ENCODE peak calls at places on chromosomes 3 and 15, in eight cellular contexts. One of them, this sample, is unnamed.

GRCh38 chr3:42055291-42055690 is 35.9 kb upstream of the TRAK1 start:
- DNase-seq in ovary: no peak
- DNase-seq in astrocyte of the spinal cord: no peak
- DNase-seq in HL-60: no peak
- DNase-seq in upper lobe of right lung: no peak
- DNase-seq in HCT116: no peak
- DNase-seq in fibroblast of mammary gland: peak
- DNase-seq in endodermal cell: no peak
- DNase-seq in this sample: no peak

GRCh38 chr3:105368575-105369500 is 2.1 kb downstream of the ALCAM start:
- DNase-seq in ovary: peak
- DNase-seq in astrocyte of the spinal cord: peak
- DNase-seq in HL-60: peak
- DNase-seq in upper lobe of right lung: peak
- DNase-seq in HCT116: peak
- DNase-seq in fibroblast of mammary gland: peak
- DNase-seq in endodermal cell: peak
- DNase-seq in this sample: peak

GRCh38 chr3:182393151-182393550 is 400.2 kb upstream of the ATP11B start:
- DNase-seq in ovary: no peak
- DNase-seq in astrocyte of the spinal cord: no peak
- DNase-seq in HL-60: no peak
- DNase-seq in upper lobe of right lung: no peak
- DNase-seq in HCT116: no peak
- DNase-seq in fibroblast of mammary gland: no peak
- DNase-seq in endodermal cell: no peak
- DNase-seq in this sample: no peak

GRCh38 chr3:98596902-98597500 is 3.6 kb upstream of the CPOX start:
- DNase-seq in ovary: no peak
- DNase-seq in astrocyte of the spinal cord: peak
- DNase-seq in HL-60: no peak
- DNase-seq in upper lobe of right lung: no peak
- DNase-seq in HCT116: peak
- DNase-seq in fibroblast of mammary gland: peak
- DNase-seq in endodermal cell: no peak
- DNase-seq in this sample: no peak

GRCh38 chr3:66854752-66855151 is 143.4 kb upstream of the KBTBD8 start:
- DNase-seq in ovary: no peak
- DNase-seq in astrocyte of the spinal cord: no peak
- DNase-seq in HL-60: no peak
- DNase-seq in upper lobe of right lung: no peak
- DNase-seq in HCT116: no peak
- DNase-seq in fibroblast of mammary gland: no peak
- DNase-seq in endodermal cell: no peak
- DNase-seq in this sample: no peak

GRCh38 chr3:71398157-71398836 is 185.2 kb downstream of the FOXP1 start:
- DNase-seq in ovary: no peak
- DNase-seq in astrocyte of the spinal cord: no peak
- DNase-seq in HL-60: no peak
- DNase-seq in upper lobe of right lung: no peak
- DNase-seq in HCT116: no peak
- DNase-seq in fibroblast of mammary gland: no peak
- DNase-seq in endodermal cell: no peak
- DNase-seq in this sample: no peak

GRCh38 chr3:133081016-133081415 is 42.8 kb downstream of the TMEM108 start:
- DNase-seq in ovary: no peak
- DNase-seq in astrocyte of the spinal cord: no peak
- DNase-seq in HL-60: no peak
- DNase-seq in upper lobe of right lung: no peak
- DNase-seq in HCT116: no peak
- DNase-seq in fibroblast of mammary gland: no peak
- DNase-seq in endodermal cell: no peak
- DNase-seq in this sample: no peak

GRCh38 chr15:90362936-90363212 is 10.8 kb downstream of the ZNF774 start:
- DNase-seq in ovary: no peak
- DNase-seq in astrocyte of the spinal cord: peak
- DNase-seq in HL-60: no peak
- DNase-seq in upper lobe of right lung: no peak
- DNase-seq in HCT116: no peak
- DNase-seq in fibroblast of mammary gland: peak
- DNase-seq in endodermal cell: peak
- DNase-seq in this sample: no peak

GRCh38 chr3:38131621-38132369 is 5.1 kb downstream of the ACAA1 start:
- DNase-seq in ovary: no peak
- DNase-seq in astrocyte of the spinal cord: peak
- DNase-seq in HL-60: no peak
- DNase-seq in upper lobe of right lung: peak
- DNase-seq in HCT116: no peak
- DNase-seq in fibroblast of mammary gland: peak
- DNase-seq in endodermal cell: peak
- DNase-seq in this sample: no peak

GRCh38 chr3:113697192-113698090 is 999 bp upstream of the USF3 start:
- DNase-seq in ovary: peak
- DNase-seq in astrocyte of the spinal cord: no peak
- DNase-seq in HL-60: no peak
- DNase-seq in upper lobe of right lung: no peak
- DNase-seq in HCT116: no peak
- DNase-seq in fibroblast of mammary gland: no peak
- DNase-seq in endodermal cell: peak
- DNase-seq in this sample: no peak

GRCh38 chr3:181855825-181856224 is 144.1 kb downstream of the SOX2 start:
- DNase-seq in ovary: no peak
- DNase-seq in astrocyte of the spinal cord: no peak
- DNase-seq in HL-60: no peak
- DNase-seq in upper lobe of right lung: no peak
- DNase-seq in HCT116: no peak
- DNase-seq in fibroblast of mammary gland: no peak
- DNase-seq in endodermal cell: peak
- DNase-seq in this sample: no peak

GRCh38 chr3:70780790-70781189 is 468.4 kb upstream of the MDFIC2 start:
- DNase-seq in ovary: no peak
- DNase-seq in astrocyte of the spinal cord: no peak
- DNase-seq in HL-60: no peak
- DNase-seq in upper lobe of right lung: no peak
- DNase-seq in HCT116: no peak
- DNase-seq in fibroblast of mammary gland: no peak
- DNase-seq in endodermal cell: no peak
- DNase-seq in this sample: no peak

GRCh38 chr15:89858661-89859458 is 34.9 kb downstream of the AP3S2 start:
- DNase-seq in ovary: no peak
- DNase-seq in astrocyte of the spinal cord: no peak
- DNase-seq in HL-60: no peak
- DNase-seq in upper lobe of right lung: no peak
- DNase-seq in HCT116: no peak
- DNase-seq in fibroblast of mammary gland: no peak
- DNase-seq in endodermal cell: no peak
- DNase-seq in this sample: peak

GRCh38 chr3:56076746-56077145 is 391.5 kb downstream of the ERC2 start:
- DNase-seq in ovary: no peak
- DNase-seq in astrocyte of the spinal cord: no peak
- DNase-seq in HL-60: no peak
- DNase-seq in upper lobe of right lung: no peak
- DNase-seq in HCT116: no peak
- DNase-seq in fibroblast of mammary gland: no peak
- DNase-seq in endodermal cell: no peak
- DNase-seq in this sample: peak

GRCh38 chr15:75834011-75834410 is 9.2 kb upstream of the UBE2Q2 start:
- DNase-seq in ovary: no peak
- DNase-seq in astrocyte of the spinal cord: no peak
- DNase-seq in HL-60: no peak
- DNase-seq in upper lobe of right lung: no peak
- DNase-seq in HCT116: no peak
- DNase-seq in fibroblast of mammary gland: no peak
- DNase-seq in endodermal cell: no peak
- DNase-seq in this sample: no peak

GRCh38 chr3:99918720-99919119 is 101.1 kb downstream of the CMSS1 start:
- DNase-seq in ovary: no peak
- DNase-seq in astrocyte of the spinal cord: no peak
- DNase-seq in HL-60: no peak
- DNase-seq in upper lobe of right lung: no peak
- DNase-seq in HCT116: no peak
- DNase-seq in fibroblast of mammary gland: no peak
- DNase-seq in endodermal cell: no peak
- DNase-seq in this sample: no peak

GRCh38 chr3:115968871-115969270 is 345.6 kb downstream of the GAP43 start:
- DNase-seq in ovary: no peak
- DNase-seq in astrocyte of the spinal cord: no peak
- DNase-seq in HL-60: no peak
- DNase-seq in upper lobe of right lung: no peak
- DNase-seq in HCT116: no peak
- DNase-seq in fibroblast of mammary gland: no peak
- DNase-seq in endodermal cell: no peak
- DNase-seq in this sample: no peak

GRCh38 chr3:49703443-49703927 is 14.1 kb downstream of the RNF123 start:
- DNase-seq in ovary: peak
- DNase-seq in astrocyte of the spinal cord: peak
- DNase-seq in HL-60: no peak
- DNase-seq in upper lobe of right lung: no peak
- DNase-seq in HCT116: peak
- DNase-seq in fibroblast of mammary gland: peak
- DNase-seq in endodermal cell: peak
- DNase-seq in this sample: no peak

GRCh38 chr15:59180946-59181345 is 25.7 kb upstream of the LDHAL6B start:
- DNase-seq in ovary: no peak
- DNase-seq in astrocyte of the spinal cord: no peak
- DNase-seq in HL-60: no peak
- DNase-seq in upper lobe of right lung: peak
- DNase-seq in HCT116: no peak
- DNase-seq in fibroblast of mammary gland: no peak
- DNase-seq in endodermal cell: no peak
- DNase-seq in this sample: no peak

GRCh38 chr15:63979227-63979793 is 67.0 kb downstream of the DAPK2 start:
- DNase-seq in ovary: no peak
- DNase-seq in astrocyte of the spinal cord: no peak
- DNase-seq in HL-60: no peak
- DNase-seq in upper lobe of right lung: no peak
- DNase-seq in HCT116: no peak
- DNase-seq in fibroblast of mammary gland: no peak
- DNase-seq in endodermal cell: peak
- DNase-seq in this sample: no peak

GRCh38 chr3:22585504-22585903 is 617.6 kb upstream of the UBE2E2 start:
- DNase-seq in ovary: no peak
- DNase-seq in astrocyte of the spinal cord: peak
- DNase-seq in HL-60: no peak
- DNase-seq in upper lobe of right lung: no peak
- DNase-seq in HCT116: no peak
- DNase-seq in fibroblast of mammary gland: peak
- DNase-seq in endodermal cell: no peak
- DNase-seq in this sample: no peak

GRCh38 chr3:40718209-40718608 is 193.4 kb downstream of the ZNF621 start:
- DNase-seq in ovary: no peak
- DNase-seq in astrocyte of the spinal cord: no peak
- DNase-seq in HL-60: no peak
- DNase-seq in upper lobe of right lung: no peak
- DNase-seq in HCT116: no peak
- DNase-seq in fibroblast of mammary gland: no peak
- DNase-seq in endodermal cell: no peak
- DNase-seq in this sample: no peak

GRCh38 chr15:68234060-68234459 is 4.5 kb upstream of the CLN6 start:
- DNase-seq in ovary: no peak
- DNase-seq in astrocyte of the spinal cord: no peak
- DNase-seq in HL-60: no peak
- DNase-seq in upper lobe of right lung: no peak
- DNase-seq in HCT116: no peak
- DNase-seq in fibroblast of mammary gland: no peak
- DNase-seq in endodermal cell: peak
- DNase-seq in this sample: no peak

GRCh38 chr3:69541823-69542264 is 156.0 kb upstream of the FRMD4B start:
- DNase-seq in ovary: peak
- DNase-seq in astrocyte of the spinal cord: peak
- DNase-seq in HL-60: no peak
- DNase-seq in upper lobe of right lung: peak
- DNase-seq in HCT116: no peak
- DNase-seq in fibroblast of mammary gland: no peak
- DNase-seq in endodermal cell: peak
- DNase-seq in this sample: no peak

GRCh38 chr15:37038036-37038715 is 62.2 kb downstream of the MEIS2 start:
- DNase-seq in ovary: no peak
- DNase-seq in astrocyte of the spinal cord: no peak
- DNase-seq in HL-60: no peak
- DNase-seq in upper lobe of right lung: no peak
- DNase-seq in HCT116: no peak
- DNase-seq in fibroblast of mammary gland: no peak
- DNase-seq in endodermal cell: no peak
- DNase-seq in this sample: no peak

GRCh38 chr3:108437439-108437838 is 73.0 kb downstream of the MYH15 start:
- DNase-seq in ovary: no peak
- DNase-seq in astrocyte of the spinal cord: no peak
- DNase-seq in HL-60: no peak
- DNase-seq in upper lobe of right lung: no peak
- DNase-seq in HCT116: no peak
- DNase-seq in fibroblast of mammary gland: no peak
- DNase-seq in endodermal cell: no peak
- DNase-seq in this sample: peak

GRCh38 chr3:184585545-184585944 is 24.0 kb downstream of the EPHB3 start:
- DNase-seq in ovary: no peak
- DNase-seq in astrocyte of the spinal cord: no peak
- DNase-seq in HL-60: no peak
- DNase-seq in upper lobe of right lung: no peak
- DNase-seq in HCT116: no peak
- DNase-seq in fibroblast of mammary gland: no peak
- DNase-seq in endodermal cell: no peak
- DNase-seq in this sample: no peak

GRCh38 chr15:56245871-56246814 is 2.5 kb upstream of the RFX7 start:
- DNase-seq in ovary: peak
- DNase-seq in astrocyte of the spinal cord: peak
- DNase-seq in HL-60: peak
- DNase-seq in upper lobe of right lung: peak
- DNase-seq in HCT116: peak
- DNase-seq in fibroblast of mammary gland: peak
- DNase-seq in endodermal cell: peak
- DNase-seq in this sample: peak
- H3K4me3 ChIP-seq in ovary: no peak
- H3K4me3 ChIP-seq in astrocyte of the spinal cord: no peak
- H3K4me3 ChIP-seq in HL-60: peak
- H3K4me3 ChIP-seq in upper lobe of right lung: peak
- H3K4me3 ChIP-seq in HCT116: peak
- H3K4me3 ChIP-seq in fibroblast of mammary gland: peak
- H3K4me3 ChIP-seq in endodermal cell: peak
- H3K4me3 ChIP-seq in this sample: peak

GRCh38 chr3:191762323-191762960 is 301.5 kb downstream of the PYDC2 start:
- DNase-seq in ovary: no peak
- DNase-seq in astrocyte of the spinal cord: peak
- DNase-seq in HL-60: no peak
- DNase-seq in upper lobe of right lung: no peak
- DNase-seq in HCT116: no peak
- DNase-seq in fibroblast of mammary gland: peak
- DNase-seq in endodermal cell: no peak
- DNase-seq in this sample: no peak
- TF ChIP-seq CTCF in ovary: no peak
- TF ChIP-seq CTCF in astrocyte of the spinal cord: no peak
- TF ChIP-seq CTCF in HL-60: no peak
- TF ChIP-seq CTCF in upper lobe of right lung: no peak
- TF ChIP-seq CTCF in HCT116: no peak
- TF ChIP-seq CTCF in fibroblast of mammary gland: no peak
- TF ChIP-seq CTCF in endodermal cell: no peak
- TF ChIP-seq CTCF in this sample: no peak

GRCh38 chr15:26866298-26867198 is at the start of gene GABRA5:
- DNase-seq in ovary: no peak
- DNase-seq in astrocyte of the spinal cord: peak
- DNase-seq in HL-60: no peak
- DNase-seq in upper lobe of right lung: no peak
- DNase-seq in HCT116: no peak
- DNase-seq in fibroblast of mammary gland: no peak
- DNase-seq in endodermal cell: peak
- DNase-seq in this sample: no peak
- H3K4me3 ChIP-seq in ovary: no peak
- H3K4me3 ChIP-seq in astrocyte of the spinal cord: peak
- H3K4me3 ChIP-seq in HL-60: no peak
- H3K4me3 ChIP-seq in upper lobe of right lung: no peak
- H3K4me3 ChIP-seq in HCT116: no peak
- H3K4me3 ChIP-seq in fibroblast of mammary gland: no peak
- H3K4me3 ChIP-seq in endodermal cell: peak
- H3K4me3 ChIP-seq in this sample: peak

GRCh38 chr3:189512039-189512438 is 119.2 kb upstream of the TP63 start:
- DNase-seq in ovary: no peak
- DNase-seq in astrocyte of the spinal cord: no peak
- DNase-seq in HL-60: peak
- DNase-seq in upper lobe of right lung: no peak
- DNase-seq in HCT116: no peak
- DNase-seq in fibroblast of mammary gland: no peak
- DNase-seq in endodermal cell: no peak
- DNase-seq in this sample: no peak
- TF ChIP-seq CTCF in ovary: no peak
- TF ChIP-seq CTCF in astrocyte of the spinal cord: no peak
- TF ChIP-seq CTCF in HL-60: no peak
- TF ChIP-seq CTCF in upper lobe of right lung: no peak
- TF ChIP-seq CTCF in HCT116: no peak
- TF ChIP-seq CTCF in fibroblast of mammary gland: no peak
- TF ChIP-seq CTCF in endodermal cell: no peak
- TF ChIP-seq CTCF in this sample: no peak